ENCODE peak calls at places on chromosomes 16 and 17, in four cellular contexts. One of them, this sample, is unnamed.

GRCh38 chr17:44077595-44077909 is 7.0 kb downstream of the G6PC3 start:
- DNase-seq in HepG2: no peak
- DNase-seq in A549: no peak
- DNase-seq in NB4: peak; percentile 80
- DNase-seq in this sample: no peak

GRCh38 chr16:68003031-68003430 is 3.7 kb upstream of the DPEP2 start:
- DNase-seq in HepG2: no peak
- DNase-seq in A549: no peak
- DNase-seq in NB4: no peak
- DNase-seq in this sample: no peak

GRCh38 chr16:80060470-80060869 is 459.9 kb upstream of the MAF start:
- DNase-seq in HepG2: no peak
- DNase-seq in A549: no peak
- DNase-seq in NB4: no peak
- DNase-seq in this sample: no peak

GRCh38 chr17:51322390-51323029 is 62.2 kb downstream of the UTP18 start:
- DNase-seq in HepG2: peak; percentile 66
- DNase-seq in A549: peak; percentile 30
- DNase-seq in NB4: peak; percentile 63
- DNase-seq in this sample: no peak

GRCh38 chr17:71251276-71251675 is 869.5 kb upstream of the SOX9 start:
- DNase-seq in HepG2: no peak
- DNase-seq in A549: no peak
- DNase-seq in NB4: no peak
- DNase-seq in this sample: no peak

GRCh38 chr16:67842509-67843342 is 606 bp downstream of the THAP11 start:
- DNase-seq in HepG2: peak; percentile 61
- DNase-seq in A549: no peak
- DNase-seq in NB4: peak; percentile 82
- DNase-seq in this sample: no peak

GRCh38 chr16:50279142-50279865 is 13.0 kb downstream of the ADCY7 start:
- DNase-seq in HepG2: no peak
- DNase-seq in A549: no peak
- DNase-seq in NB4: peak; percentile 97
- DNase-seq in this sample: no peak

GRCh38 chr17:66716236-66717026 is 118.5 kb upstream of the CACNG5 start:
- DNase-seq in HepG2: no peak
- DNase-seq in A549: no peak
- DNase-seq in NB4: no peak
- DNase-seq in this sample: no peak

GRCh38 chr16:1296688-1297412 is 12.6 kb upstream of the UBE2I start:
- DNase-seq in HepG2: peak; percentile 87
- DNase-seq in A549: peak; percentile 52
- DNase-seq in NB4: peak; percentile 19
- DNase-seq in this sample: no peak

GRCh38 chr17:63631062-63631461 is 8.8 kb downstream of the MAP3K3 start:
- DNase-seq in HepG2: no peak
- DNase-seq in A549: no peak
- DNase-seq in NB4: no peak
- DNase-seq in this sample: no peak

GRCh38 chr17:59093702-59094231 is 12.9 kb downstream of the TRIM37 start:
- DNase-seq in HepG2: peak; percentile 15
- DNase-seq in A549: peak; percentile 34
- DNase-seq in NB4: no peak
- DNase-seq in this sample: no peak

GRCh38 chr16:12531937-12532336 is 271.8 kb downstream of the CPPED1 start:
- DNase-seq in HepG2: no peak
- DNase-seq in A549: no peak
- DNase-seq in NB4: peak; percentile 20
- DNase-seq in this sample: no peak

GRCh38 chr17:39648876-39649430 is 12.0 kb downstream of the STARD3 start:
- DNase-seq in HepG2: no peak
- DNase-seq in A549: no peak
- DNase-seq in NB4: no peak
- DNase-seq in this sample: no peak

GRCh38 chr17:37494971-37495370 is 5.3 kb downstream of the DUSP14 start:
- DNase-seq in HepG2: peak; percentile 10
- DNase-seq in A549: no peak
- DNase-seq in NB4: no peak
- DNase-seq in this sample: no peak

GRCh38 chr17:28379814-28380571 is 8.5 kb downstream of the SARM1 start:
- DNase-seq in HepG2: peak; percentile 77
- DNase-seq in A549: no peak
- DNase-seq in NB4: peak; percentile 40
- DNase-seq in this sample: no peak

GRCh38 chr17:57679906-57680695 is 65.0 kb downstream of the CCDC182 start:
- DNase-seq in HepG2: no peak
- DNase-seq in A549: no peak
- DNase-seq in NB4: no peak
- DNase-seq in this sample: no peak

GRCh38 chr17:77707546-77707945 is 251.0 kb upstream of the TNRC6C start:
- DNase-seq in HepG2: no peak
- DNase-seq in A549: no peak
- DNase-seq in NB4: no peak
- DNase-seq in this sample: no peak

GRCh38 chr17:31299624-31300023 is 2.6 kb upstream of the OMG start:
- DNase-seq in HepG2: no peak
- DNase-seq in A549: no peak
- DNase-seq in NB4: no peak
- DNase-seq in this sample: no peak

GRCh38 chr16:11498683-11499082 is 88.0 kb downstream of the LITAF start:
- DNase-seq in HepG2: no peak
- DNase-seq in A549: no peak
- DNase-seq in NB4: peak; percentile 69
- DNase-seq in this sample: no peak

GRCh38 chr17:62134397-62134796 is 69.3 kb upstream of the MED13 start:
- DNase-seq in HepG2: no peak
- DNase-seq in A549: no peak
- DNase-seq in NB4: no peak
- DNase-seq in this sample: no peak

GRCh38 chr16:76539609-76540008 is 262.4 kb downstream of the CNTNAP4 start:
- DNase-seq in HepG2: no peak
- DNase-seq in A549: no peak
- DNase-seq in NB4: no peak
- DNase-seq in this sample: no peak

GRCh38 chr17:36188891-36189306 is 7.7 kb downstream of the CCL3L1 start:
- DNase-seq in HepG2: no peak
- DNase-seq in A549: no peak
- DNase-seq in NB4: peak; percentile 97
- DNase-seq in this sample: peak; percentile 59

GRCh38 chr17:33234930-33235685 is 58.0 kb downstream of the ASIC2 start:
- DNase-seq in HepG2: no peak
- DNase-seq in A549: peak; percentile 79
- DNase-seq in NB4: no peak
- DNase-seq in this sample: no peak

GRCh38 chr16:30896203-30896889 is at the start of gene CTF1:
- DNase-seq in HepG2: peak; percentile 39
- DNase-seq in A549: no peak
- DNase-seq in NB4: no peak
- DNase-seq in this sample: no peak

DNA sequence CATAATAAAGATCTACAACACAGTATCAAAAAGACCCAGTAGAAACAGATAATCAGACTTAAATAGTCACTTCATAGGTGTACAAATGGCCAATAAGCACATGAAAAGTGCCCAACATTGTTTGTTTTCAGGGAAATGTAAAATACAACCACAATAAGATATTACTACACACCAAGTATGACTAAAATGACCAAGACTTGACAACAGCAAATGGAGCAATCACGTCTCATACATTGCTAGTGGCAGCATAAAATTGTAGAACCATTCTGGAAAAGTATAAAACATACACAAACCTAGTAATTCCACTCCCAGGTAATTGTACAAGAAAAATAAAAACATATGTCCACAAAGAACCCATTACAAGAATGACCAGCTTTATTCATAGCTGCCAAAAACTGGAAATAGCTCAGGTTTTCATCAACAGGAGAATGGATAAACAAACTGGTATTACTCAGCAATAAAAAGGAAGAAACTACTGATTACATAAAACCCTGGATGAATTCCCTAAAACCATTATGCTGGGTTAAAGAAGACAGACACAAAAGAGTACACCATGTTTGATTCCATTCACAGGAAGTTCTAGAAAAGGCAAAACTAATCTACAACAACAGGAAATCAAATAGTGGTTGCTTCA is 85.6 kb downstream of the TTC19 start:
- DNase-seq in HepG2: no peak
- DNase-seq in A549: no peak
- DNase-seq in NB4: no peak
- DNase-seq in this sample: no peak
- TF ChIP-seq MYC in HepG2: no peak
- TF ChIP-seq MYC in A549: no peak
- TF ChIP-seq MYC in NB4: no peak
- TF ChIP-seq MYC in this sample: no peak

GRCh38 chr16:51538707-51539604 is 387.9 kb upstream of the SALL1 start:
- DNase-seq in HepG2: peak; percentile 72
- DNase-seq in A549: peak; percentile 88
- DNase-seq in NB4: peak; percentile 90
- DNase-seq in this sample: no peak
- TF ChIP-seq MYC in HepG2: no peak
- TF ChIP-seq MYC in A549: no peak
- TF ChIP-seq MYC in NB4: no peak
- TF ChIP-seq MYC in this sample: no peak

GRCh38 chr16:88424536-88425230 is 28.4 kb upstream of the ZFPM1 start:
- DNase-seq in HepG2: no peak
- DNase-seq in A549: no peak
- DNase-seq in NB4: no peak
- DNase-seq in this sample: no peak
- TF ChIP-seq MYC in HepG2: no peak
- TF ChIP-seq MYC in A549: no peak
- TF ChIP-seq MYC in NB4: no peak
- TF ChIP-seq MYC in this sample: no peak

DNA sequence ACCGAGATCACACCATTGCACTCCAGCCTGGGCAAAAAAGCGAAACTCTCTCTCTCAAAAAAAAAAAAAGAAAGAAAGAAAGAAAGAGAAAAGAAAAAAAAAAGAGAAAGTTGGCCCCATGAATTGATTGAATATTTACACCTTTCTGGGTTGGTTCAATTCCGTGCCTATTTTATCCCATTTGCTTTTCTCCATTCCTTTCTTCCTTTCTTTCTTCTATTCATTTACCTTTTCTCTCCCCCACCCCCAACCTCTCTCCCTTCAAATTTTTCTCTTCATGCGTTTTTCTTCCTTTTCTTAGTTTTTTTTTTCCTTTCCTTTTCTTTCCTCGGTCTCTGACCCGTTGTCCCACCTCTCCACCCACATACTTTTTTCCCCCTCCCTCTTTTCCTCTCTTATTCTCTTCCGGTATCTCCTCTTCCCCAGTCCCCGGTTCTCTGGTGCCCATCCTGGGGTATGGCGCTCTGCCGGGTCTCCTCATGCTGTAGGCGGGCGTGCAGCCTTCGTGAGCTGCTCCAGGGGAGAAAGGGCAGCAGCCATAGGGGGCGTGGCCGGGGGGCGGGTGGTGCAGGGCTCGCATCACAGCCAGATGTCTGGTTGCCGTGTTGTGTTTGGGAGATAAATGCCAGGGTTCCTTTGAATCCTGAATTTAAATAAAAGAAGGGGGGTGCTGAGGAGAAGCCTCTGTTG is 5.3 kb upstream of the COL1A1 start:
- DNase-seq in HepG2: no peak
- DNase-seq in A549: no peak
- DNase-seq in NB4: peak; percentile 30
- DNase-seq in this sample: no peak
- TF ChIP-seq MYC in HepG2: no peak
- TF ChIP-seq MYC in A549: no peak
- TF ChIP-seq MYC in NB4: no peak
- TF ChIP-seq MYC in this sample: no peak

DNA sequence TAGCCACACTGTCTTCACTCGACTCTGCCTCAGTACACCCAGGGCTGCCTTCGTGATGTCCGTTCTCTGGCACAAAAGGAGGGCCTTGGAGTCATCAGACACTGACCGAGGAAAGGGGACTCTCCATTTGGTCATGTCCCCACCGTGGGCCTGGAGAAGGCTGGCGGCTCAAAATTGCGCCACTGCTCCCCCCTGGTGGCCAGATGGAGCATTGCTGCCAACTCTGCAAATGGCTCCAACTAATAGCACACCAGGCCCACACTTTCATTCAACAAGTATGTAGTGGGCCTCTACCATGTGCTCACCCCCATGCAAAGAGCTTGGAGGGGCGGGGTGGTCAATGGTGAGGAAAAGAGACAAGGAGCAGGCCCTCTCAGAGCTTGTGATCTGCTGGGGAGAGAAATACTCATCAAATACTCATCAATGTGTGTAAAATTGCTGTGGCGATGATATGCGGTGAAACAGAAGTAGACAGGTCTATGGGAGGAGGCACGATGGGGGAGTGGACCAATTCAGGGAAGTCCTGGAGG is 5.2 kb upstream of the GRIN2C start:
- DNase-seq in HepG2: peak; percentile 56
- DNase-seq in A549: peak; percentile 85
- DNase-seq in NB4: peak; percentile 77
- DNase-seq in this sample: no peak
- TF ChIP-seq MYC in HepG2: peak; percentile 34
- TF ChIP-seq MYC in A549: peak; percentile 41
- TF ChIP-seq MYC in NB4: no peak
- TF ChIP-seq MYC in this sample: no peak

This sample was measured in GM12878.